ENCODE peak calls at places on chromosomes 16 and 17, in six cellular contexts. One of them, this sample, is unnamed.

GRCh38 chr16:52440248-52440647 is 106.7 kb downstream of the TOX3 start:
- DNase-seq in endothelial cell of umbilical vein: no peak
- DNase-seq in K562: no peak
- DNase-seq in A549: no peak
- DNase-seq in HepG2: no peak
- DNase-seq in GM12878: no peak
- DNase-seq in this sample: no peak

GRCh38 chr16:53129281-53130192 is 74.7 kb downstream of the CHD9 start:
- DNase-seq in endothelial cell of umbilical vein: no peak
- DNase-seq in K562: peak; percentile 25
- DNase-seq in A549: no peak
- DNase-seq in HepG2: peak; percentile 62
- DNase-seq in GM12878: no peak
- DNase-seq in this sample: peak; percentile 22

GRCh38 chr17:44867841-44868240 is 20.2 kb downstream of the HIGD1B start:
- DNase-seq in endothelial cell of umbilical vein: no peak
- DNase-seq in K562: no peak
- DNase-seq in A549: no peak
- DNase-seq in HepG2: no peak
- DNase-seq in GM12878: no peak
- DNase-seq in this sample: no peak

GRCh38 chr17:80833952-80834895 is 157.4 kb upstream of the CHMP6 start:
- DNase-seq in endothelial cell of umbilical vein: no peak
- DNase-seq in K562: no peak
- DNase-seq in A549: no peak
- DNase-seq in HepG2: no peak
- DNase-seq in GM12878: no peak
- DNase-seq in this sample: no peak

GRCh38 chr16:11675561-11676511 is 7.6 kb downstream of the SNN start:
- DNase-seq in endothelial cell of umbilical vein: no peak
- DNase-seq in K562: no peak
- DNase-seq in A549: peak; percentile 64
- DNase-seq in HepG2: peak; percentile 88
- DNase-seq in GM12878: no peak
- DNase-seq in this sample: no peak

GRCh38 chr17:35684046-35684802 is 47.2 kb upstream of the RASL10B start:
- DNase-seq in endothelial cell of umbilical vein: peak; percentile 6
- DNase-seq in K562: no peak
- DNase-seq in A549: peak; percentile 14
- DNase-seq in HepG2: no peak
- DNase-seq in GM12878: no peak
- DNase-seq in this sample: no peak

GRCh38 chr17:66900126-66901010 is 64.1 kb upstream of the CACNG4 start:
- DNase-seq in endothelial cell of umbilical vein: peak; percentile 6
- DNase-seq in K562: no peak
- DNase-seq in A549: peak; percentile 39
- DNase-seq in HepG2: peak; percentile 33
- DNase-seq in GM12878: no peak
- DNase-seq in this sample: no peak

GRCh38 chr17:72512649-72513556 is 392.1 kb downstream of the SOX9 start:
- DNase-seq in endothelial cell of umbilical vein: no peak
- DNase-seq in K562: no peak
- DNase-seq in A549: no peak
- DNase-seq in HepG2: no peak
- DNase-seq in GM12878: no peak
- DNase-seq in this sample: no peak

GRCh38 chr17:55634702-55635101 is 88.0 kb downstream of the TMEM100 start:
- DNase-seq in endothelial cell of umbilical vein: no peak
- DNase-seq in K562: no peak
- DNase-seq in A549: no peak
- DNase-seq in HepG2: no peak
- DNase-seq in GM12878: no peak
- DNase-seq in this sample: no peak

GRCh38 chr17:70195091-70195490 is 25.8 kb downstream of the KCNJ2 start:
- DNase-seq in endothelial cell of umbilical vein: no peak
- DNase-seq in K562: no peak
- DNase-seq in A549: no peak
- DNase-seq in HepG2: no peak
- DNase-seq in GM12878: no peak
- DNase-seq in this sample: no peak

GRCh38 chr16:50001144-50001543 is 23.9 kb upstream of the CNEP1R1 start:
- DNase-seq in endothelial cell of umbilical vein: no peak
- DNase-seq in K562: no peak
- DNase-seq in A549: no peak
- DNase-seq in HepG2: no peak
- DNase-seq in GM12878: no peak
- DNase-seq in this sample: no peak

GRCh38 chr17:74076446-74076845 is 127.0 kb upstream of the RPL38 start:
- DNase-seq in endothelial cell of umbilical vein: no peak
- DNase-seq in K562: no peak
- DNase-seq in A549: no peak
- DNase-seq in HepG2: no peak
- DNase-seq in GM12878: no peak
- DNase-seq in this sample: no peak

GRCh38 chr16:4116328-4117249 is at the start of gene ADCY9:
- DNase-seq in endothelial cell of umbilical vein: peak; percentile 47
- DNase-seq in K562: peak; percentile 95
- DNase-seq in A549: peak; percentile 69
- DNase-seq in HepG2: peak; percentile 50
- DNase-seq in GM12878: no peak
- DNase-seq in this sample: peak; percentile 83

GRCh38 chr16:89020068-89020924 is 43.3 kb upstream of the CBFA2T3 start:
- DNase-seq in endothelial cell of umbilical vein: no peak
- DNase-seq in K562: peak; percentile 87
- DNase-seq in A549: no peak
- DNase-seq in HepG2: no peak
- DNase-seq in GM12878: peak; percentile 59
- DNase-seq in this sample: peak; percentile 80

GRCh38 chr17:42275527-42276358 is 448 bp downstream of the STAT5B start:
- DNase-seq in endothelial cell of umbilical vein: peak; percentile 64
- DNase-seq in K562: peak; percentile 72
- DNase-seq in A549: no peak
- DNase-seq in HepG2: no peak
- DNase-seq in GM12878: no peak
- DNase-seq in this sample: peak; percentile 44

GRCh38 chr16:88528902-88529318 is 41.3 kb upstream of the ZC3H18 start:
- DNase-seq in endothelial cell of umbilical vein: no peak
- DNase-seq in K562: no peak
- DNase-seq in A549: no peak
- DNase-seq in HepG2: no peak
- DNase-seq in GM12878: no peak
- DNase-seq in this sample: no peak

GRCh38 chr17:42027540-42027889 is 7.6 kb downstream of the NKIRAS2 start:
- DNase-seq in endothelial cell of umbilical vein: no peak
- DNase-seq in K562: no peak
- DNase-seq in A549: no peak
- DNase-seq in HepG2: no peak
- DNase-seq in GM12878: no peak
- DNase-seq in this sample: no peak

GRCh38 chr17:36183001-36183810 is 6.8 kb upstream of the TBC1D3B start:
- DNase-seq in endothelial cell of umbilical vein: no peak
- DNase-seq in K562: peak; percentile 23
- DNase-seq in A549: peak; percentile 55
- DNase-seq in HepG2: peak; percentile 37
- DNase-seq in GM12878: no peak
- DNase-seq in this sample: peak; percentile 90

GRCh38 chr16:80120899-80121521 is 419.8 kb upstream of the DYNLRB2 start:
- DNase-seq in endothelial cell of umbilical vein: no peak
- DNase-seq in K562: no peak
- DNase-seq in A549: no peak
- DNase-seq in HepG2: no peak
- DNase-seq in GM12878: no peak
- DNase-seq in this sample: no peak

GRCh38 chr17:29042679-29043538 is at the start of gene PIPOX:
- DNase-seq in endothelial cell of umbilical vein: peak; percentile 54
- DNase-seq in K562: peak; percentile 38
- DNase-seq in A549: peak; percentile 17
- DNase-seq in HepG2: peak; percentile 90
- DNase-seq in GM12878: peak; percentile 30
- DNase-seq in this sample: peak; percentile 55

DNA sequence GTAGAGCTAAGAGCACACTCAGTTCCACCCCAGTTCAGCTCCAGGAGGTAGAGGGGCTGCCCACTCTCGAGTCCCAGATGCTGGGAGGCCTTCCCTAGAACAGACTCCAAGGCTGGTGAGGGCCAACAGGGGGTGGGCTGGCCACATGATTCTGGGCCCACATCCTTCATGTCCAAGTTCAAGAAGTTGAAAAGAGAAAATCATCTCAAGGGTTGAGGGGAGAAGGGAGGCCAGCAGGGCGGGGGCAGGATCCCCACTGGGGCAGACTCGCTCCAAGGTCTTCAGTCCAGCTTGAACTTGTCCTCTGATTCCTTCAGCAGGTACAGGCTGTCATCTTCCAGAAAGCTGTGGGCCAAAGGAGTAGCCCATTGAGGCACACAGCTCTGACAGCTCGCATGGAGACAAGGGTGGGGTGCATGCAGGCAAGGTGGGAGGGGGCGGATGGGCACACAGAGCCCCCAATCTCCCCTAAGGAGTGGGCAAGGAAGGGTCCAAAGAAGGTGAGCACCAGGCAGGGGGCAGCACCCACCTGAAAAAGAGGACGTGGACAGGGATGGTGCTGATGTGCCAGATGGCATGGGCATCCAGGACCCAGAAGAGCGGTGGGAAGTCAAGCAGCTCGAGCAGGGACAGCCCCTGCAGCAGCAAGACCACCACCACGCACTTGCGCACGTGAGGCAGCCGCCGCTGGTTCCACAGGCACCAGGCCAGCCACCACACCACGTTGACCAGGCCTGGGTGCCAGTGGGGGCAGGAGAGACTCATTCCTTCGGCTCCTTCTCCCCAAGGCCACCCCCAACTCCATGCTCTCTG is 4.5 kb downstream of the PNMT start:
- DNase-seq in endothelial cell of umbilical vein: no peak
- DNase-seq in K562: no peak
- DNase-seq in A549: no peak
- DNase-seq in HepG2: no peak
- DNase-seq in GM12878: no peak
- DNase-seq in this sample: no peak
- TF ChIP-seq CTCF in endothelial cell of umbilical vein: no peak
- TF ChIP-seq CTCF in K562: peak; percentile 30
- TF ChIP-seq CTCF in A549: no peak
- TF ChIP-seq CTCF in HepG2: peak; percentile 14
- TF ChIP-seq CTCF in GM12878: no peak
- TF ChIP-seq CTCF in this sample: no peak

DNA sequence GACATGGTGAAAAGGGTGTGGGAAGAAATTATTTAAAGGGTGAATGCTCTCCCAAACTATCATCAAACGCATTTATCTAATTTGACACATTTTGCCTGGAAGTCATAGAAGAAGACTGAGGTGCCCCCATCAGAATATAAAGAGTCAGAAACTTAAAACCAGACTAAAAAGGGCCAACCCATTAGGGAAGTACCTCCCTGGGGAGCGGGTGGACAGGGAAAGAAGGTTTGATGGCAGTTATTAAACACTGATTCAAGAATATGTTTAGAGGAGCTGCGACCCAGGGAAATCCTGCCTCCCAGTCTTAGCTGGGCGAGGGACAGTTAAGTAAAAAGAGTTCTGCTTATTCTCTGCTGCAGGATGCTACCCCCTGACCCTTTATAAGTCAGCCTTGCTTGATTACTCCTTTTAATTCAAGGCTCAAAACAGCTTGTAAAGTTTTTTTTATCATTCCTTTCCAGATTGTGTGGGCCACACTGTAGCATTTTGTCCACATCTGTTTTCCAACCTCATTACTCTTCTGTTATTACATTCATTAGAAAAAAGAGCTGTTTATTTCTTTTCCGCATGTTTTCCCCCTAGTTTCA is 138.5 kb upstream of the TBX2 start:
- DNase-seq in endothelial cell of umbilical vein: no peak
- DNase-seq in K562: no peak
- DNase-seq in A549: no peak
- DNase-seq in HepG2: no peak
- DNase-seq in GM12878: no peak
- DNase-seq in this sample: no peak
- TF ChIP-seq MYC in endothelial cell of umbilical vein: no peak
- TF ChIP-seq MYC in K562: no peak
- TF ChIP-seq MYC in A549: no peak
- TF ChIP-seq MYC in HepG2: no peak
- TF ChIP-seq MYC in GM12878: no peak
- TF ChIP-seq MYC in this sample: no peak

GRCh38 chr17:77034677-77035424 is 105.9 kb upstream of the SEC14L1 start:
- DNase-seq in endothelial cell of umbilical vein: no peak
- DNase-seq in K562: no peak
- DNase-seq in A549: no peak
- DNase-seq in HepG2: no peak
- DNase-seq in GM12878: no peak
- DNase-seq in this sample: no peak

GRCh38 chr17:77036841-77037381 is 103.9 kb upstream of the SEC14L1 start:
- DNase-seq in endothelial cell of umbilical vein: no peak
- DNase-seq in K562: peak; percentile 50
- DNase-seq in A549: no peak
- DNase-seq in HepG2: no peak
- DNase-seq in GM12878: no peak
- DNase-seq in this sample: peak; percentile 87

GRCh38 chr17:77035526-77035925 is 105.2 kb upstream of the SEC14L1 start:
- DNase-seq in endothelial cell of umbilical vein: no peak
- DNase-seq in K562: no peak
- DNase-seq in A549: no peak
- DNase-seq in HepG2: no peak
- DNase-seq in GM12878: no peak
- DNase-seq in this sample: no peak

GRCh38 chr17:77037943-77038342 is 102.8 kb upstream of the SEC14L1 start:
- DNase-seq in endothelial cell of umbilical vein: no peak
- DNase-seq in K562: no peak
- DNase-seq in A549: no peak
- DNase-seq in HepG2: no peak
- DNase-seq in GM12878: no peak
- DNase-seq in this sample: no peak

GRCh38 chr17:77036136-77036840 is 104.5 kb upstream of the SEC14L1 start:
- DNase-seq in endothelial cell of umbilical vein: no peak
- DNase-seq in K562: no peak
- DNase-seq in A549: no peak
- DNase-seq in HepG2: no peak
- DNase-seq in GM12878: no peak
- DNase-seq in this sample: no peak
- H3K4me3 ChIP-seq in endothelial cell of umbilical vein: no peak overlapping the region
- H3K4me3 ChIP-seq in K562: no peak overlapping the region
- H3K4me3 ChIP-seq in A549: no peak overlapping the region
- H3K4me3 ChIP-seq in HepG2: no peak overlapping the region
- H3K4me3 ChIP-seq in GM12878: no peak overlapping the region
- H3K4me3 ChIP-seq in this sample: no peak overlapping the region

GRCh38 chr16:85028638-85029412 is 1.2 kb downstream of the KIAA0513 start:
- DNase-seq in endothelial cell of umbilical vein: peak; percentile 84
- DNase-seq in K562: no peak
- DNase-seq in A549: no peak
- DNase-seq in HepG2: no peak
- DNase-seq in GM12878: no peak
- DNase-seq in this sample: peak; percentile 34

GRCh38 chr16:85027349-85027967 is at the start of gene KIAA0513:
- DNase-seq in endothelial cell of umbilical vein: peak; percentile 94
- DNase-seq in K562: peak; percentile 100
- DNase-seq in A549: peak; percentile 92
- DNase-seq in HepG2: peak; percentile 91
- DNase-seq in GM12878: peak; percentile 65
- DNase-seq in this sample: peak; percentile 94

GRCh38 chr16:85026696-85027095 is 899 bp upstream of the KIAA0513 start:
- DNase-seq in endothelial cell of umbilical vein: peak; percentile 4
- DNase-seq in K562: no peak
- DNase-seq in A549: no peak
- DNase-seq in HepG2: no peak
- DNase-seq in GM12878: no peak
- DNase-seq in this sample: no peak

GRCh38 chr16:85029413-85029794 is 1.8 kb downstream of the KIAA0513 start:
- DNase-seq in endothelial cell of umbilical vein: no peak
- DNase-seq in K562: peak; percentile 75
- DNase-seq in A549: no peak
- DNase-seq in HepG2: no peak
- DNase-seq in GM12878: peak; percentile 20
- DNase-seq in this sample: peak; percentile 88

GRCh38 chr16:85027968-85028637 is 508 bp downstream of the KIAA0513 start:
- DNase-seq in endothelial cell of umbilical vein: no peak
- DNase-seq in K562: peak; percentile 44
- DNase-seq in A549: no peak
- DNase-seq in HepG2: no peak
- DNase-seq in GM12878: no peak
- DNase-seq in this sample: no peak
- TF ChIP-seq CTCF in endothelial cell of umbilical vein: peak; percentile 28
- TF ChIP-seq CTCF in K562: peak; percentile 46
- TF ChIP-seq CTCF in A549: no peak
- TF ChIP-seq CTCF in HepG2: peak; percentile 23
- TF ChIP-seq CTCF in GM12878: peak; percentile 3
- TF ChIP-seq CTCF in this sample: no peak